ENCODE peak calls at places on chromosome 11, in seven cellular contexts. L is NCI-H146; I is activated naive CD4-positive, alpha-beta T cell treated with anti-CD3 and anti-CD28 coated beads, Interleukin-2, amount 10 ng/mL, durations not matched to agents 7 days and 5 days; N is activated CD4-positive, CD25-positive, alpha-beta regulatory T cell treated with anti-CD3 and anti-CD28 coated beads, Interleukin-2, amount 50 U/mL, for 72 hours; Q is hippocampal formation; O is non-pigmented ciliary epithelial cell; G is NCI-H524 treated with DMSO at 0.1 percent for 48 hours. M is an unnamed sample.

GRCh38 chr11:70470127-70470526 is 71.8 kb downstream of the CTTN start:
- DNase-seq in N (no peak), G (no peak), L (no peak), Q (no peak), O (no peak), I (no peak), M (no peak)

GRCh38 chr11:120931057-120931779 is 92.7 kb upstream of the TBCEL start:
- DNase-seq in G (no peak), I (no peak), Q (no peak), N (no peak), O (no peak), L (peak), M (no peak)

GRCh38 chr11:16511109-16511806 is 154.9 kb upstream of the SOX6 start:
- DNase-seq in Q (no peak), L (no peak), O (peak), G (no peak), N (no peak), I (no peak), M (no peak)

GRCh38 chr11:133531971-133532651 is at the start of gene OPCML:
- DNase-seq in L (no peak), Q (no peak), G (no peak), O (no peak), I (no peak), N (no peak), M (peak)

GRCh38 chr11:78020248-78020647 is 2.8 kb downstream of the KCTD14 start:
- DNase-seq in G (no peak), L (no peak), Q (no peak), I (no peak), O (no peak), N (no peak), M (no peak)

GRCh38 chr11:100594320-100594719 is 92.8 kb upstream of the ARHGAP42 start:
- DNase-seq in I (no peak), N (no peak), O (no peak), L (no peak), G (no peak), Q (no peak), M (no peak)

GRCh38 chr11:87851234-87851633 is 324.0 kb downstream of the RAB38 start:
- DNase-seq in G (no peak), I (no peak), Q (no peak), L (no peak), O (peak), N (no peak), M (no peak)

GRCh38 chr11:126529037-126529436 is 173.6 kb downstream of the ST3GAL4 start:
- DNase-seq in L (no peak), N (no peak), O (no peak), I (no peak), Q (no peak), G (no peak), M (no peak)

GRCh38 chr11:47441421-47441820 is 7.5 kb downstream of the RAPSN start:
- DNase-seq in N (no peak), I (no peak), O (no peak), Q (no peak), L (no peak), G (no peak), M (no peak)

GRCh38 chr11:72736452-72737069 is 15.6 kb downstream of the ARAP1 start:
- DNase-seq in L (no peak), N (peak), I (peak), O (no peak), G (no peak), Q (no peak), M (no peak)

GRCh38 chr11:111105566-111105965 is 140.0 kb upstream of the POU2AF2 start:
- DNase-seq in L (no peak), G (no peak), N (no peak), O (no peak), Q (no peak), I (no peak), M (no peak)

GRCh38 chr11:11045156-11045670 is 187.4 kb upstream of the ZBED5 start:
- DNase-seq in I (no peak), G (no peak), O (no peak), L (no peak), N (no peak), Q (no peak), M (no peak)

GRCh38 chr11:10328314-10329090 is 23.6 kb downstream of the ADM start:
- DNase-seq in Q (no peak), N (no peak), O (no peak), G (no peak), I (no peak), L (no peak), M (no peak)

GRCh38 chr11:119222308-119222707 is 16.2 kb downstream of the CBL start:
- DNase-seq in G (no peak), Q (no peak), N (no peak), I (no peak), O (no peak), L (peak), M (no peak)

GRCh38 chr11:2825261-2825885 is 60.2 kb downstream of the CDKN1C start:
- DNase-seq in L (no peak), Q (no peak), I (no peak), N (no peak), G (no peak), O (no peak), M (no peak)

M was measured in nephron progenitor cell.